ENCODE peak calls at places on chromosome 6, in seven cellular contexts. I, E, M, P, Y, N and G are unnamed samples.

GRCh38 chr6:53898026-53898795 is 103.4 kb downstream of the LRRC1 start:
- DNase-seq in I (no peak), E (peak), N (no peak), M (no peak), Y (no peak), P (no peak), G (no peak)

GRCh38 chr6:6191476-6191875 is 129.0 kb downstream of the F13A1 start:
- DNase-seq in M (no peak), E (no peak), Y (no peak), P (no peak), I (peak), N (no peak), G (no peak)

GRCh38 chr6:5280926-5281325 is 19.6 kb downstream of the FARS2 start:
- DNase-seq in I (no peak), Y (no peak), M (no peak), E (no peak), N (no peak), P (no peak), G (no peak)

GRCh38 chr6:514396-514973 is 122.9 kb downstream of the IRF4 start:
- DNase-seq in I (no peak), P (no peak), N (peak), Y (no peak), M (no peak), E (no peak), G (no peak)

GRCh38 chr6:124078169-124078568 is 274.5 kb downstream of the NKAIN2 start:
- DNase-seq in Y (no peak), E (no peak), I (no peak), P (no peak), N (no peak), M (no peak), G (no peak)

GRCh38 chr6:5498579-5498899 is 237.2 kb downstream of the FARS2 start:
- DNase-seq in P (no peak), E (no peak), I (no peak), M (no peak), N (no peak), Y (no peak), G (no peak)

GRCh38 chr6:106823732-106824351 is 150.7 kb downstream of the CD24 start:
- DNase-seq in N (no peak), Y (peak), M (no peak), I (no peak), E (no peak), P (no peak), G (peak)

GRCh38 chr6:39669943-39670342 is 55.3 kb downstream of the KIF6 start:
- DNase-seq in E (peak), M (no peak), P (no peak), N (no peak), I (no peak), Y (no peak), G (no peak)

GRCh38 chr6:145247677-145248419 is 487.5 kb downstream of the EPM2A start:
- DNase-seq in N (no peak), I (no peak), Y (no peak), M (peak), P (no peak), E (peak), G (no peak)

GRCh38 chr6:128112494-128112893 is 211.6 kb upstream of the THEMIS start:
- DNase-seq in E (peak), P (no peak), Y (no peak), N (no peak), M (no peak), I (no peak), G (no peak)

GRCh38 chr6:84466521-84466920 is 239.1 kb upstream of the CEP162 start:
- DNase-seq in I (no peak), Y (no peak), E (peak), M (peak), P (no peak), N (no peak), G (no peak)

GRCh38 chr6:70957284-70957617 is 391 bp upstream of the B3GAT2 start:
- DNase-seq in P (no peak), Y (no peak), I (no peak), E (peak), N (no peak), M (no peak), G (no peak)

GRCh38 chr6:104597541-104598050 is 262.1 kb downstream of the HACE1 start:
- DNase-seq in N (no peak), Y (no peak), I (no peak), M (no peak), P (no peak), E (no peak), G (no peak)

GRCh38 chr6:33752139-33753015 is 5.7 kb upstream of the IP6K3 start:
- DNase-seq in Y (no peak), I (peak), M (no peak), E (no peak), N (no peak), P (no peak), G (no peak)

GRCh38 chr6:78517399-78517798 is 350.0 kb upstream of the IRAK1BP1 start:
- DNase-seq in P (no peak), Y (no peak), M (no peak), N (no peak), E (no peak), I (no peak), G (no peak)

GRCh38 chr6:78511019-78511418 is 356.3 kb upstream of the IRAK1BP1 start:
- DNase-seq in P (no peak), M (no peak), Y (no peak), N (no peak), E (no peak), I (no peak), G (no peak)

GRCh38 chr6:78513856-78514255 is 353.5 kb upstream of the IRAK1BP1 start:
- DNase-seq in N (no peak), P (no peak), E (no peak), Y (no peak), I (no peak), M (no peak), G (no peak)
- TF ChIP-seq CTCF in N (no peak), P (peak), E (peak), Y (no peak), I (no peak), M (no peak), G (no peak)

GRCh38 chr6:44494011-44494501 is 106.5 kb downstream of the CDC5L start:
- DNase-seq in P (no peak), M (peak), I (no peak), Y (no peak), E (peak), N (no peak), G (no peak)
- TF ChIP-seq CTCF in P (no peak), M (peak), I (peak), Y (no peak), E (peak), N (no peak), G (no peak)

GRCh38 chr6:44054635-44055559 is 72.4 kb downstream of the MRPL14 start:
- DNase-seq in Y (no peak), I (no peak), P (no peak), M (no peak), E (no peak), N (no peak), G (no peak)
- TF ChIP-seq CTCF in Y (no peak), I (no peak), P (no peak), M (no peak), E (no peak), N (no peak), G (no peak)

DNA sequence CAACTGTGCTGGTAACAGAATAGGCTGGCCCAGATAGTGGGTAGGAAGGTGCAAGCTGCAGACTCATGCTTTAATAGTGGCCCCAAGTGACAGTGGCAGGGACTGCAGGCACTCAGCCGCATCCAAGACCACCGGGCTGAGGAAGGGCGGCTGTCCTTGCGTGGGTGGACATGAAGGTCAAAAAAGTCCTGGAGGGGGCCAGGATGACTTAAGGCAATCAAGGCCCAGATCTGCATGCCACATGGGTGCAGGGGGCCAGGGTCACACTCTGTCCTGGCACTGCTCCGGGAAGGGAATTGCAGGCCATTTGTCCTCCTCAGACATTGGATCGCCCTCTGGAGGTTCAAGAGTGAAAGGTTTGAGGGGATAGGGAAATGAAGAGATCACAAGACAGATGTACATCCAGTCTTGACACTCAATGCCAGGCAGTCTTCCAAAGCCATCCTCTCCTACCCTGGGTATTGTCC is 10.4 kb upstream of the VNN2 start:
- DNase-seq in Y (peak), M (no peak), I (peak), P (peak), E (peak), N (peak), G (peak)
- TF ChIP-seq CTCF in Y (peak), M (peak), I (peak), P (peak), E (no peak), N (peak), G (peak)

GRCh38 chr6:26613201-26613600 is 16.4 kb downstream of the ABT1 start:
- DNase-seq in P (no peak), M (no peak), E (no peak), N (no peak), I (no peak), Y (no peak), G (no peak)

GRCh38 chr6:26611599-26611998 is 14.8 kb downstream of the ABT1 start:
- DNase-seq in E (no peak), Y (no peak), P (no peak), N (no peak), I (no peak), M (no peak), G (no peak)

GRCh38 chr6:26609463-26609862 is 12.7 kb downstream of the ABT1 start:
- DNase-seq in N (no peak), E (no peak), Y (no peak), I (no peak), M (no peak), P (no peak), G (no peak)

GRCh38 chr6:26613717-26614683 is 17.2 kb downstream of the ABT1 start:
- DNase-seq in Y (no peak), M (no peak), I (peak), E (no peak), N (peak), P (no peak), G (peak)
- TF ChIP-seq CTCF in Y (no peak), M (no peak), I (no peak), E (no peak), N (no peak), P (peak), G (peak)

DNA sequence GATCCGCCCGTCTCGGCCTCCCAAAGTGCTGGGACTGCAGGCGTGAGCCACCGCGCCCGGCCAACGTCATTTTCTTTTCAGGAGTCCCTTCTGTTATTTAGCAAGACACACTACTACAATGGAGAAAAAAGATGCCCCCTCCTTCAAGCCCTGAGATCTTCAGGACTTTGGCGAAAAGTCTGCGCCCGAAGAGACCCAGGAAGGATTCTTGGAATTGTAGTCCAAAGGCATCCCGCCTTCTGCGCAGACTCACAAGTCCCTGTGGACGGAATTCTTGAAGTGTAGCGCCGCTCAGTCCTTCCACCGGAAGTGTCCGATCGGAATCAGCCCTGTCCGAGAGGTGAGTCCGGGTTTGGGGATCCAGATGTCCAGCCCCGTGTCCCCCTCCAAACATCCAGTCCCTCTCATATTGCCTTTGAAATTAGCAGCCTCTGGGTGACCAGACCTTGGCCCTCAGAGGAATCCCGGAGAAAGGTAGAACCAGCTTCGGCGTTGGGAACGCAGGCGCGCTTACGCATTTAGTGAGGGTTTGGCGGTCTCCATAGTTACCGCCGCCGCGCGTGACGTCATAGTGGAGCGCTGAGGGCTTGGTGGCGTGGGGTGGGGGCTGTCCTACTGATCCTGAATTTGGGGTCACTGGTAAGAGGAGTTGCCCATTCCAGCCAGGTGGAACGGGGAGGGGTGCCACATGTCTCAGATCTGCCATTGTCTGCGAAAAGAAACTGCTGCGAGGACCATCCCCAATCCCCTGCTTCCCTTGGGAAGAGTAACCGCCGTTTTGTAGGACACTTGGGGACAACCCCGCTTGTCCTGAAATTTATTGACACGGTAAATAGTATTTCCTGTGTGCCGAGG is 490 bp downstream of the ZNF165 start:
- DNase-seq in I (peak), P (peak), M (peak), Y (peak), N (peak), E (peak), G (peak)
- TF ChIP-seq CTCF in I (no peak), P (no peak), M (no peak), Y (no peak), N (no peak), E (no peak), G (no peak)